ENCODE peak calls at places on chromosomes 3 and 15, in five cellular contexts. T is NCI-H2029, L is sciatic nerve, E is kidney, M is mesothelial cell of epicardium. K is an unnamed sample.

GRCh38 chr3:50342818-50343633 is 2.4 kb upstream of the RASSF1 start:
- DNase-seq in E (peak; percentile 56), M (no peak), T (no peak), L (no peak), K (no peak)

GRCh38 chr15:99564221-99565030 is 1.4 kb upstream of the MEF2A start:
- DNase-seq in T (peak; percentile 50), M (no peak), E (no peak), L (no peak), K (no peak)

GRCh38 chr3:126448141-126448892 is 27.4 kb downstream of the ZXDC start:
- DNase-seq in L (peak; percentile 33), E (no peak), M (no peak), T (no peak), K (no peak)

GRCh38 chr3:84963137-84963536 is 4.3 kb downstream of the CADM2 start:
- DNase-seq in M (no peak), L (no peak), T (no peak), E (no peak), K (no peak)

GRCh38 chr15:100926971-100927756 is 8.0 kb downstream of the LRRK1 start:
- DNase-seq in E (no peak), L (no peak), M (no peak), T (no peak), K (no peak)

GRCh38 chr15:25967120-25967519 is 104.0 kb upstream of the ATP10A start:
- DNase-seq in L (no peak), T (no peak), M (no peak), E (no peak), K (no peak)

GRCh38 chr3:130854208-130854864 is 39.5 kb upstream of the ATP2C1 start:
- DNase-seq in M (no peak), L (no peak), T (no peak), E (no peak), K (no peak)

GRCh38 chr3:49912787-49913375 is 9.2 kb upstream of the MST1R start:
- DNase-seq in E (peak; percentile 16), M (no peak), L (no peak), T (no peak), K (no peak)

GRCh38 chr3:118478706-118479276 is 555.9 kb downstream of the IGSF11 start:
- DNase-seq in L (no peak), T (no peak), M (no peak), E (no peak), K (peak; percentile 44)

GRCh38 chr3:124075758-124076157 is 83.8 kb upstream of the ROPN1 start:
- DNase-seq in M (no peak), L (no peak), E (no peak), T (no peak), K (no peak)

GRCh38 chr3:25973111-25973510 is 183.2 kb downstream of the OXSM start:
- DNase-seq in T (no peak), L (no peak), M (no peak), E (no peak), K (no peak)

GRCh38 chr3:98812851-98813374 is 49.8 kb downstream of the ST3GAL6 start:
- DNase-seq in E (no peak), M (no peak), T (peak; percentile 3), L (no peak), K (no peak)

GRCh38 chr3:149199474-149199873 is 22.2 kb downstream of the CP start:
- DNase-seq in T (peak; percentile 69), L (no peak), E (no peak), M (no peak), K (no peak)

GRCh38 chr15:78684645-78685044 is 43.6 kb upstream of the CHRNB4 start:
- DNase-seq in L (peak; percentile 9), E (no peak), M (no peak), T (no peak), K (no peak)

K was measured in H1.